ENCODE peak calls at places on chromosomes 2 and 18, in ten cellular contexts. C is endodermal cell; G is CD8-positive, alpha-beta T cell; T is upper lobe of right lung; D is kidney epithelial cell; J is transverse colon; K is AG04449; L is fibroblast of pulmonary artery; V is cardiac muscle cell; F is spleen. U is an unnamed sample.

GRCh38 chr2:239602290-239603282 is 201.8 kb upstream of the HDAC4 start:
- DNase-seq in C (peak), G (no peak), T (peak), D (no peak), J (no peak), K (no peak), L (no peak), V (no peak), F (peak), U (no peak)

GRCh38 chr2:191678437-191679110 is 638 bp downstream of the NABP1 start:
- DNase-seq in C (peak), G (peak), T (peak), D (no peak), J (peak), K (no peak), L (no peak), V (peak), F (peak), U (no peak)

GRCh38 chr18:13300029-13300428 is 81.5 kb downstream of the LDLRAD4 start:
- DNase-seq in C (peak), G (no peak), T (no peak), D (no peak), J (no peak), K (no peak), L (no peak), V (no peak), F (no peak), U (no peak)

GRCh38 chr2:85843543-85843942 is 45.2 kb downstream of the ST3GAL5 start:
- DNase-seq in C (peak), G (no peak), T (no peak), D (no peak), J (no peak), K (no peak), L (no peak), V (no peak), F (no peak), U (no peak)

GRCh38 chr2:127094509-127095366 is 12.2 kb downstream of the BIN1 start:
- DNase-seq in C (peak), G (no peak), T (peak), D (no peak), J (peak), K (no peak), L (no peak), V (peak), F (peak), U (no peak)

GRCh38 chr18:58195278-58195721 is 151.3 kb downstream of the NEDD4L start:
- DNase-seq in C (peak), G (peak), T (peak), D (no peak), J (peak), K (no peak), L (no peak), V (peak), F (peak), U (no peak)

GRCh38 chr2:40332096-40332826 is 119.6 kb downstream of the SLC8A1 start:
- DNase-seq in C (no peak), G (no peak), T (no peak), D (peak), J (no peak), K (no peak), L (peak), V (no peak), F (no peak), U (peak)

GRCh38 chr2:145352499-145352898 is 832.6 kb upstream of the ZEB2 start:
- DNase-seq in C (no peak), G (no peak), T (no peak), D (no peak), J (no peak), K (no peak), L (no peak), V (no peak), F (no peak), U (no peak)

GRCh38 chr2:75320893-75321292 is 121.6 kb upstream of the TACR1 start:
- DNase-seq in C (no peak), G (no peak), T (no peak), D (no peak), J (no peak), K (no peak), L (no peak), V (no peak), F (no peak), U (no peak)

GRCh38 chr2:7661532-7661931 is 744.3 kb downstream of the RNF144A start:
- DNase-seq in C (no peak), G (no peak), T (no peak), D (no peak), J (no peak), K (no peak), L (no peak), V (no peak), F (no peak), U (no peak)

GRCh38 chr2:100176925-100177324 is 34.5 kb upstream of the AFF3 start:
- DNase-seq in C (no peak), G (no peak), T (no peak), D (no peak), J (no peak), K (no peak), L (no peak), V (no peak), F (no peak), U (no peak)

GRCh38 chr2:198347349-198347748 is 543.0 kb downstream of the PLCL1 start:
- DNase-seq in C (no peak), G (no peak), T (no peak), D (no peak), J (no peak), K (no peak), L (no peak), V (no peak), F (no peak), U (no peak)

GRCh38 chr2:66733361-66733760 is 298.4 kb downstream of the MEIS1 start:
- DNase-seq in C (no peak), G (no peak), T (no peak), D (no peak), J (no peak), K (no peak), L (no peak), V (no peak), F (no peak), U (no peak)

GRCh38 chr2:10297950-10298349 is 4.8 kb upstream of the HPCAL1 start:
- DNase-seq in C (no peak), G (peak), T (no peak), D (no peak), J (peak), K (peak), L (peak), V (no peak), F (no peak), U (peak)

GRCh38 chr2:20567926-20568179 is 83.0 kb downstream of the HS1BP3 start:
- DNase-seq in C (no peak), G (no peak), T (peak), D (no peak), J (no peak), K (no peak), L (no peak), V (no peak), F (no peak), U (no peak)

GRCh38 chr18:44309185-44309584 is 371.5 kb upstream of the SETBP1 start:
- DNase-seq in C (no peak), G (no peak), T (no peak), D (no peak), J (no peak), K (peak), L (peak), V (no peak), F (no peak), U (peak)

GRCh38 chr2:216139884-216140283 is 30.7 kb downstream of the XRCC5 start:
- DNase-seq in C (peak), G (peak), T (no peak), D (no peak), J (no peak), K (no peak), L (peak), V (peak), F (no peak), U (no peak)

GRCh38 chr18:26453370-26454030 is 94.9 kb downstream of the KCTD1 start:
- DNase-seq in C (no peak), G (no peak), T (no peak), D (peak), J (no peak), K (no peak), L (no peak), V (no peak), F (no peak), U (no peak)

GRCh38 chr2:239251971-239252370 is 148.8 kb downstream of the HDAC4 start:
- DNase-seq in C (no peak), G (no peak), T (no peak), D (no peak), J (no peak), K (no peak), L (no peak), V (no peak), F (peak), U (no peak)

GRCh38 chr2:230900336-230900995 is 24.6 kb downstream of the GPR55 start:
- DNase-seq in C (peak), G (no peak), T (no peak), D (no peak), J (peak), K (no peak), L (no peak), V (no peak), F (peak), U (no peak)

GRCh38 chr2:99854236-99854852 is 288.0 kb downstream of the AFF3 start:
- DNase-seq in C (no peak), G (no peak), T (no peak), D (no peak), J (no peak), K (no peak), L (no peak), V (no peak), F (no peak), U (no peak)

GRCh38 chr18:77115461-77115907 is 17.1 kb downstream of the MBP start:
- DNase-seq in C (peak), G (no peak), T (no peak), D (no peak), J (no peak), K (no peak), L (no peak), V (no peak), F (no peak), U (no peak)

GRCh38 chr2:108612153-108612513 is 77.9 kb downstream of the LIMS1 start:
- DNase-seq in C (no peak), G (peak), T (no peak), D (peak), J (peak), K (no peak), L (peak), V (no peak), F (no peak), U (peak)

GRCh38 chr2:224577541-224577940 is 7.6 kb downstream of the CUL3 start:
- DNase-seq in C (no peak), G (no peak), T (no peak), D (no peak), J (no peak), K (no peak), L (no peak), V (no peak), F (no peak), U (no peak)

GRCh38 chr2:177873915-177874314 is 198.7 kb downstream of the PDE11A start:
- DNase-seq in C (no peak), G (no peak), T (no peak), D (no peak), J (no peak), K (no peak), L (no peak), V (no peak), F (no peak), U (no peak)

GRCh38 chr2:136990316-136990715 is 225.0 kb downstream of the THSD7B start:
- DNase-seq in C (no peak), G (no peak), T (no peak), D (no peak), J (no peak), K (no peak), L (no peak), V (no peak), F (no peak), U (no peak)

GRCh38 chr2:217672472-217672871 is 330.3 kb downstream of the TNS1 start:
- DNase-seq in C (no peak), G (no peak), T (no peak), D (no peak), J (no peak), K (no peak), L (no peak), V (no peak), F (no peak), U (no peak)

GRCh38 chr2:102678442-102678841 is 59.1 kb downstream of the SLC9A2 start:
- DNase-seq in C (no peak), G (no peak), T (no peak), D (no peak), J (no peak), K (no peak), L (no peak), V (no peak), F (no peak), U (no peak)

GRCh38 chr2:119823734-119824334 is 64.1 kb downstream of the PTPN4 start:
- DNase-seq in C (peak), G (peak), T (no peak), D (no peak), J (no peak), K (peak), L (peak), V (peak), F (no peak), U (no peak)

GRCh38 chr2:100381240-100381639 is 36.2 kb downstream of the CHST10 start:
- DNase-seq in C (peak), G (peak), T (peak), D (no peak), J (peak), K (peak), L (peak), V (peak), F (peak), U (peak)

GRCh38 chr2:44168684-44169154 is at the start of gene PPM1B:
- DNase-seq in C (no peak), G (peak), T (peak), D (no peak), J (peak), K (no peak), L (no peak), V (no peak), F (peak), U (no peak)

GRCh38 chr2:110780461-110780860 is 48.1 kb downstream of the ACOXL start:
- DNase-seq in C (no peak), G (no peak), T (no peak), D (no peak), J (no peak), K (no peak), L (no peak), V (no peak), F (no peak), U (no peak)

GRCh38 chr2:206289391-206289790 is 14.9 kb downstream of the ZDBF2 start:
- DNase-seq in C (no peak), G (no peak), T (no peak), D (no peak), J (no peak), K (no peak), L (no peak), V (no peak), F (no peak), U (no peak)

GRCh38 chr2:46050489-46050888 is 246.7 kb upstream of the EPAS1 start:
- DNase-seq in C (peak), G (no peak), T (no peak), D (no peak), J (no peak), K (no peak), L (no peak), V (no peak), F (no peak), U (no peak)

GRCh38 chr2:162963156-162963555 is 124.6 kb upstream of the KCNH7 start:
- DNase-seq in C (no peak), G (no peak), T (no peak), D (no peak), J (no peak), K (no peak), L (no peak), V (no peak), F (no peak), U (no peak)

GRCh38 chr2:202529389-202529788 is 105.4 kb upstream of the FAM117B start:
- DNase-seq in C (no peak), G (no peak), T (no peak), D (peak), J (no peak), K (peak), L (peak), V (no peak), F (no peak), U (peak)

GRCh38 chr2:240155080-240156025 is 14.9 kb upstream of the OTOS start:
- DNase-seq in C (no peak), G (no peak), T (peak), D (no peak), J (no peak), K (no peak), L (no peak), V (no peak), F (peak), U (no peak)

GRCh38 chr2:106852103-106852502 is 33.9 kb downstream of the ST6GAL2 start:
- DNase-seq in C (peak), G (no peak), T (no peak), D (no peak), J (no peak), K (no peak), L (no peak), V (no peak), F (no peak), U (no peak)
- H3K4me3 ChIP-seq in C (no peak), G (no peak), T (no peak), D (no peak), J (no peak), K (no peak), L (no peak), V (no peak), F (no peak), U (no peak)

GRCh38 chr2:64649013-64649484 is 4.7 kb downstream of the SERTAD2 start:
- DNase-seq in C (no peak), G (no peak), T (no peak), D (no peak), J (peak), K (no peak), L (no peak), V (peak), F (no peak), U (no peak)

GRCh38 chr2:64643838-64644219 is 9.9 kb downstream of the SERTAD2 start:
- DNase-seq in C (no peak), G (peak), T (no peak), D (no peak), J (no peak), K (no peak), L (no peak), V (no peak), F (no peak), U (no peak)

GRCh38 chr2:64644240-64645013 is 9.3 kb downstream of the SERTAD2 start:
- DNase-seq in C (peak), G (peak), T (peak), D (no peak), J (peak), K (no peak), L (peak), V (peak), F (peak), U (peak)

GRCh38 chr2:64645014-64645418 is 8.7 kb downstream of the SERTAD2 start:
- DNase-seq in C (peak), G (no peak), T (no peak), D (no peak), J (peak), K (no peak), L (peak), V (peak), F (no peak), U (no peak)

GRCh38 chr2:64646007-64646880 is 7.5 kb downstream of the SERTAD2 start:
- DNase-seq in C (peak), G (peak), T (peak), D (no peak), J (peak), K (no peak), L (peak), V (peak), F (peak), U (no peak)
- H3K4me3 ChIP-seq in C (peak), G (no peak), T (no peak), D (no peak), J (no peak), K (no peak), L (peak), V (no peak), F (no peak), U (no peak)

DNA sequence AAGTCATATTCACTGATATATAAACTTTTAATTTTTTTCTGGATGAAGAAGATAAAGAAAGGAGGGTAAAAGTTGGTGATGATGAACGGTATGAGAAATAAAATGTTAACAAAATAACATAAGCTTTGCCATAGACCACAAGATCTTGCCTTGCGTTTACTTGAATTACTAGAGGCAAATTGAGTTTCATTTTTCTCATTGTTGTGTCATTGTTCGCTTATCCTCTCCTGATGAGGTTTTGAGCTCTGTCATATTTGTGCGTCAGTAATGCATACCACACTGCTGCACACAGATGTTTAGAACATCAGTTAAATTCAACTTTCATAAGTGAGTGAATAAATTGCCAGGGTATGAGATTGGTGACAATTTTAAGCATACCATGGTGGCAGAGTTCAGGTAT is 843.6 kb downstream of the SUCLG1 start:
- DNase-seq in C (no peak), G (no peak), T (no peak), D (no peak), J (no peak), K (no peak), L (no peak), V (no peak), F (no peak), U (no peak)
- H3K4me3 ChIP-seq in C (no peak), G (no peak), T (no peak), D (no peak), J (no peak), K (no peak), L (no peak), V (no peak), F (no peak), U (no peak)

GRCh38 chr18:12279781-12280531 is 25.8 kb downstream of the CIDEA start:
- DNase-seq in C (no peak), G (no peak), T (no peak), D (no peak), J (no peak), K (no peak), L (no peak), V (no peak), F (no peak), U (no peak)

GRCh38 chr18:12278153-12278764 is 24.1 kb downstream of the CIDEA start:
- DNase-seq in C (peak), G (no peak), T (no peak), D (no peak), J (no peak), K (no peak), L (peak), V (no peak), F (no peak), U (no peak)

GRCh38 chr18:12276736-12277554 is 22.8 kb downstream of the CIDEA start:
- DNase-seq in C (no peak), G (no peak), T (no peak), D (no peak), J (no peak), K (no peak), L (no peak), V (no peak), F (no peak), U (no peak)

GRCh38 chr18:12281861-12282260 is 26.2 kb upstream of the TUBB6 start:
- DNase-seq in C (no peak), G (no peak), T (no peak), D (no peak), J (no peak), K (no peak), L (no peak), V (no peak), F (no peak), U (no peak)

GRCh38 chr18:12278765-12279682 is 24.9 kb downstream of the CIDEA start:
- DNase-seq in C (peak), G (no peak), T (peak), D (peak), J (peak), K (peak), L (peak), V (peak), F (no peak), U (peak)
- H3K4me3 ChIP-seq in C (no peak), G (no peak), T (peak), D (no peak), J (peak), K (peak), L (peak), V (peak), F (no peak), U (peak)

DNA sequence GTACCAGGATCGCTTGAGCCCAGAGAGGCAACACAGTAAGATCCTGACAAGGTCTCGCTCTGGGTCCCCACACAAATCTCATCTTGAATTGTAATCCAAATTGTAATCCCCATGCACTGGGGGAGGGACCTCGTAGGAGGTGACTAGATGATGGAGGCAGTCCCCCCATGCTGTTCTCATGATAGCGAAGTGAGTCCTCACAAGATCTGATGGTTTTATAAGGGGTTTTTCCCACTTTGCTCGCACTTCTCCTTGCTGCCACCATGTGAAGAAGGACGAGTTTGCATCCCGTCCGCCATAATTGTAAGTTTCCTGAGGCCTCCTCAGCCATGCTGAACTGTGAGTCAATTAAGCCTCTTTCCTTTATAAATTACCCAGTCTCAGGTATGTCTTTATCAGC is 46.0 kb upstream of the SERTAD2 start:
- DNase-seq in C (peak), G (no peak), T (no peak), D (no peak), J (no peak), K (no peak), L (no peak), V (no peak), F (no peak), U (no peak)
- H3K4me3 ChIP-seq in C (no peak), G (no peak), T (no peak), D (no peak), J (no peak), K (no peak), L (no peak), V (no peak), F (no peak), U (no peak)

DNA sequence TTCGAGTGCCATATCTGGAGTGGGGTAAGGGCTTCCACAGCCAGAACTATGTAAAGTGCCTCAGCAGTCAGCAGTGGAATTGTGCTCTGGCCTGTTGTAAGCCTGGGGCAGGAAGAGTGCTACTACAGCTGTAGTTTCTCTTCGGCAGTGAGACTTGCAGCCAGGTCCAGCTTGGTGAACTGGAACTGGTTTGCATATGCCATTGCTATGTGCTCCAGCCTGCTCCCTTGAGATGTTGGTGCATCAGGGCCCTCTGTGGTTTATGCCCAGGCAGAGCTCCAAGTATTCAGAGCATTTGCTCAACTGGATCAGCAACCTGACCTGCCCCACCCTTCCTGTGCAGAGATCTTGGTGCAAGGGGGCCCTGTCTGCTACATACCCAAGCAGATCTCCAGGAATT is 47.8 kb downstream of the ZNF804A start:
- DNase-seq in C (no peak), G (no peak), T (no peak), D (peak), J (no peak), K (peak), L (peak), V (no peak), F (no peak), U (peak)
- H3K4me3 ChIP-seq in C (no peak), G (no peak), T (no peak), D (no peak), J (no peak), K (no peak), L (no peak), V (no peak), F (no peak), U (no peak)

U was measured in skeletal muscle cell.